ENCODE peak calls at places on chromosomes 6 and 20, in nine cellular contexts. One of them, this sample, is unnamed. For H3K36me3, the result is how much of the 10 kb centered on the place peaks cover.

GRCh38 chr6:123402052-123402451 is 234.7 kb downstream of the TRDN start:
- DNase-seq in right lobe of liver: no peak
- DNase-seq in endothelial cell of umbilical vein: no peak
- DNase-seq in Peyer's patch: no peak
- DNase-seq in heart left ventricle: no peak
- DNase-seq in IMR-90: no peak
- DNase-seq in HCT116: no peak
- DNase-seq in breast epithelium: no peak
- DNase-seq in prostate gland: no peak
- DNase-seq in this sample: no peak

GRCh38 chr20:48150568-48150967 is 365.3 kb upstream of the SULF2 start:
- DNase-seq in heart left ventricle: no peak
- DNase-seq in HCT116: no peak
- DNase-seq in endothelial cell of umbilical vein: no peak
- DNase-seq in IMR-90: no peak
- DNase-seq in Peyer's patch: no peak
- DNase-seq in breast epithelium: no peak
- DNase-seq in prostate gland: no peak
- DNase-seq in right lobe of liver: no peak
- DNase-seq in this sample: no peak

GRCh38 chr6:31701666-31702420 is 1.3 kb downstream of the ABHD16A start:
- DNase-seq in endothelial cell of umbilical vein: peak
- DNase-seq in heart left ventricle: peak
- DNase-seq in breast epithelium: no peak
- DNase-seq in Peyer's patch: no peak
- DNase-seq in HCT116: no peak
- DNase-seq in IMR-90: peak
- DNase-seq in prostate gland: no peak
- DNase-seq in right lobe of liver: peak
- DNase-seq in this sample: no peak

GRCh38 chr6:26577720-26578072 is 19.1 kb upstream of the ABT1 start:
- DNase-seq in endothelial cell of umbilical vein: no peak
- DNase-seq in prostate gland: no peak
- DNase-seq in breast epithelium: no peak
- DNase-seq in right lobe of liver: no peak
- DNase-seq in IMR-90: no peak
- DNase-seq in HCT116: no peak
- DNase-seq in heart left ventricle: no peak
- DNase-seq in Peyer's patch: no peak
- DNase-seq in this sample: no peak

GRCh38 chr6:24078200-24078599 is 47.8 kb upstream of the NRSN1 start:
- DNase-seq in heart left ventricle: no peak
- DNase-seq in prostate gland: no peak
- DNase-seq in right lobe of liver: no peak
- DNase-seq in endothelial cell of umbilical vein: no peak
- DNase-seq in Peyer's patch: no peak
- DNase-seq in HCT116: no peak
- DNase-seq in IMR-90: no peak
- DNase-seq in breast epithelium: no peak
- DNase-seq in this sample: no peak

GRCh38 chr20:64152906-64153305 is 11.3 kb upstream of the MYT1 start:
- DNase-seq in heart left ventricle: no peak
- DNase-seq in Peyer's patch: no peak
- DNase-seq in HCT116: no peak
- DNase-seq in endothelial cell of umbilical vein: no peak
- DNase-seq in IMR-90: no peak
- DNase-seq in right lobe of liver: peak
- DNase-seq in prostate gland: no peak
- DNase-seq in breast epithelium: no peak
- DNase-seq in this sample: no peak

GRCh38 chr20:7744411-7744810 is 195.8 kb downstream of the HAO1 start:
- DNase-seq in Peyer's patch: no peak
- DNase-seq in HCT116: no peak
- DNase-seq in breast epithelium: no peak
- DNase-seq in IMR-90: peak
- DNase-seq in heart left ventricle: no peak
- DNase-seq in endothelial cell of umbilical vein: no peak
- DNase-seq in prostate gland: no peak
- DNase-seq in right lobe of liver: no peak
- DNase-seq in this sample: no peak

GRCh38 chr6:52877168-52877567 is 32.3 kb downstream of the GSTA3 start:
- DNase-seq in HCT116: peak
- DNase-seq in prostate gland: no peak
- DNase-seq in IMR-90: peak
- DNase-seq in breast epithelium: no peak
- DNase-seq in right lobe of liver: no peak
- DNase-seq in endothelial cell of umbilical vein: no peak
- DNase-seq in heart left ventricle: no peak
- DNase-seq in Peyer's patch: no peak
- DNase-seq in this sample: no peak

GRCh38 chr20:52379723-52380336 is 188.3 kb upstream of the ZFP64 start:
- DNase-seq in endothelial cell of umbilical vein: peak
- DNase-seq in prostate gland: no peak
- DNase-seq in IMR-90: peak
- DNase-seq in breast epithelium: no peak
- DNase-seq in right lobe of liver: no peak
- DNase-seq in heart left ventricle: no peak
- DNase-seq in HCT116: no peak
- DNase-seq in Peyer's patch: no peak
- DNase-seq in this sample: peak

GRCh38 chr6:168128631-168129291 is 49.7 kb upstream of the FRMD1 start:
- DNase-seq in heart left ventricle: no peak
- DNase-seq in HCT116: no peak
- DNase-seq in Peyer's patch: no peak
- DNase-seq in breast epithelium: peak
- DNase-seq in right lobe of liver: no peak
- DNase-seq in prostate gland: no peak
- DNase-seq in endothelial cell of umbilical vein: no peak
- DNase-seq in IMR-90: no peak
- DNase-seq in this sample: no peak

GRCh38 chr20:5923493-5923892 is 26.8 kb downstream of the TRMT6 start:
- DNase-seq in endothelial cell of umbilical vein: no peak
- DNase-seq in right lobe of liver: no peak
- DNase-seq in Peyer's patch: no peak
- DNase-seq in breast epithelium: no peak
- DNase-seq in prostate gland: no peak
- DNase-seq in IMR-90: no peak
- DNase-seq in HCT116: no peak
- DNase-seq in heart left ventricle: no peak
- DNase-seq in this sample: no peak

GRCh38 chr6:11126876-11127275 is 15.4 kb upstream of the ERVFRD-1 start:
- DNase-seq in heart left ventricle: no peak
- DNase-seq in IMR-90: peak
- DNase-seq in Peyer's patch: no peak
- DNase-seq in HCT116: no peak
- DNase-seq in prostate gland: no peak
- DNase-seq in breast epithelium: no peak
- DNase-seq in endothelial cell of umbilical vein: no peak
- DNase-seq in right lobe of liver: no peak
- DNase-seq in this sample: no peak

GRCh38 chr6:128400875-128401274 is 119.5 kb downstream of the PTPRK start:
- DNase-seq in endothelial cell of umbilical vein: no peak
- DNase-seq in IMR-90: peak
- DNase-seq in HCT116: no peak
- DNase-seq in right lobe of liver: no peak
- DNase-seq in Peyer's patch: no peak
- DNase-seq in heart left ventricle: no peak
- DNase-seq in prostate gland: no peak
- DNase-seq in breast epithelium: no peak
- DNase-seq in this sample: no peak

GRCh38 chr6:162904069-162904663 is 176.4 kb downstream of the PACRG start:
- DNase-seq in heart left ventricle: no peak
- DNase-seq in breast epithelium: no peak
- DNase-seq in IMR-90: no peak
- DNase-seq in prostate gland: no peak
- DNase-seq in HCT116: no peak
- DNase-seq in Peyer's patch: no peak
- DNase-seq in right lobe of liver: no peak
- DNase-seq in endothelial cell of umbilical vein: no peak
- DNase-seq in this sample: no peak

GRCh38 chr20:51498765-51499540 is 43.6 kb downstream of the NFATC2 start:
- DNase-seq in IMR-90: no peak
- DNase-seq in endothelial cell of umbilical vein: no peak
- DNase-seq in prostate gland: no peak
- DNase-seq in right lobe of liver: no peak
- DNase-seq in heart left ventricle: no peak
- DNase-seq in Peyer's patch: no peak
- DNase-seq in breast epithelium: no peak
- DNase-seq in HCT116: no peak
- DNase-seq in this sample: no peak

GRCh38 chr6:38435330-38435729 is 204.4 kb downstream of the BTBD9 start:
- DNase-seq in right lobe of liver: no peak
- DNase-seq in heart left ventricle: no peak
- DNase-seq in IMR-90: no peak
- DNase-seq in endothelial cell of umbilical vein: no peak
- DNase-seq in breast epithelium: no peak
- DNase-seq in prostate gland: no peak
- DNase-seq in HCT116: no peak
- DNase-seq in Peyer's patch: no peak
- DNase-seq in this sample: no peak

GRCh38 chr6:44629636-44630035 is 242.1 kb downstream of the CDC5L start:
- DNase-seq in heart left ventricle: no peak
- DNase-seq in endothelial cell of umbilical vein: no peak
- DNase-seq in Peyer's patch: no peak
- DNase-seq in HCT116: no peak
- DNase-seq in right lobe of liver: no peak
- DNase-seq in breast epithelium: no peak
- DNase-seq in prostate gland: no peak
- DNase-seq in IMR-90: no peak
- DNase-seq in this sample: no peak

DNA sequence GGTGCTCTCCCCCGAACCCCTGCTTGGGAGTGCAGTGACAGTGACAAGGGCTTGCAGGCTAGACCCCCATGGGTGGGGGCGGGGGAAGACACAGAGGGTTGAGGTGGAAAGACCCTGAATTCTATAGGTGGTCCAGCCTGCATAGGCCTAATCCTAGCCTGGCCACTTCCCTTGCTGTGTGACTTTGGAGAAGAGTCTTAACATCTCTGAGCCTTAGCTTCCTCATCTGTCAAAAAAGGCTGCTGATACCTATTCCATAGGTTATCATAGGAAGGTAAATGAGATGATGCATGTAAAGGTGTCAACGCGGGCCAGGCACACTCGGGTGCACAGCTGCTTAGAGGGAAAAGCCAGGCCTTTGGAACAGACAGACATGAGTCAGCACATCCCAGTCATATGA is 15.8 kb downstream of the BPIFB4 start:
- DNase-seq in HCT116: no peak
- DNase-seq in right lobe of liver: no peak
- DNase-seq in heart left ventricle: no peak
- DNase-seq in Peyer's patch: no peak
- DNase-seq in prostate gland: no peak
- DNase-seq in endothelial cell of umbilical vein: no peak
- DNase-seq in IMR-90: no peak
- DNase-seq in breast epithelium: no peak
- DNase-seq in this sample: no peak
- TF ChIP-seq POLR2A in HCT116: no peak
- TF ChIP-seq POLR2A in right lobe of liver: no peak
- TF ChIP-seq POLR2A in heart left ventricle: no peak
- TF ChIP-seq POLR2A in Peyer's patch: no peak
- TF ChIP-seq POLR2A in prostate gland: no peak
- TF ChIP-seq POLR2A in endothelial cell of umbilical vein: no peak
- TF ChIP-seq POLR2A in IMR-90: no peak
- TF ChIP-seq POLR2A in breast epithelium: no peak
- TF ChIP-seq POLR2A in this sample: no peak

DNA sequence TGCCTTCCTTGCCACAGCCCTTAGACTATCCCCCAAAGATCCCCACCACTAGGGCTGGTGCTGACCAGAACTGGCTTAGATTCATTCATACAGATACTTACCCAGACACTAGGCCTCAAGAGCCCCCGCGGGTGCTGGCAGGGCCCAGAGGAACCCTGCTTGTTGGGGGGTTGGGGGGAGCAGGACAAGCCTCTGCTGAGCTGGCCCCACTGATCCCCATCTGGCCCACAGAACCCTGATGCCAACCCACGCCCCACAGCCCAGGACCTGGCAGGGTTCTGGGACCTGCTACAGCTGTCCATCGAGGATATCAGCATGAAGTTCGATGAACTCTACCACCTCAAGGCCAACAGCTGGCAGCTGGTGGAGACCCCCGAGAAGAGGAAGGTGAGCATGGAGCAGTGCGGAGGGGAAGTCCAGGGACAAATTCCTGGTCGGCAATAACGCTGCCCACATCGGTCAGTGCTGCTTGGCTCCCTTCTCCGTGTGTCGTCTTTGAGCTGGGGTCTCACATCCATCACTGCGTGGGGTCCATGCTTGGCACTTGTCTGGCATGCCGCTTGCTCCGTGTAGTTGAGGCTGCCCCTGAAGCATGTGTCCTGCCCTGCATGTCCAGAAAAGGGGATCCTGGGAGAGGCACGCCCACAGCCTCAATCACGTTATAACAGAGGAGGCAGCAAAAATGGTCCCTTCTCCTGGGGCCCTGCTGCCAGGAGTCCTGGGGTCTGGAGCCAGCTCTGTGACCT is 15.5 kb upstream of the MYL9 start:
- DNase-seq in right lobe of liver: no peak
- DNase-seq in heart left ventricle: no peak
- DNase-seq in HCT116: no peak
- DNase-seq in IMR-90: no peak
- DNase-seq in Peyer's patch: no peak
- DNase-seq in breast epithelium: no peak
- DNase-seq in prostate gland: no peak
- DNase-seq in endothelial cell of umbilical vein: no peak
- DNase-seq in this sample: no peak
- H3K36me3 ChIP-seq in right lobe of liver: under half
- H3K36me3 ChIP-seq in heart left ventricle: half or more
- H3K36me3 ChIP-seq in HCT116: under half
- H3K36me3 ChIP-seq in IMR-90: half or more
- H3K36me3 ChIP-seq in Peyer's patch: under half
- H3K36me3 ChIP-seq in breast epithelium: under half
- H3K36me3 ChIP-seq in prostate gland: under half
- H3K36me3 ChIP-seq in endothelial cell of umbilical vein: under half
- H3K36me3 ChIP-seq in this sample: under half

DNA sequence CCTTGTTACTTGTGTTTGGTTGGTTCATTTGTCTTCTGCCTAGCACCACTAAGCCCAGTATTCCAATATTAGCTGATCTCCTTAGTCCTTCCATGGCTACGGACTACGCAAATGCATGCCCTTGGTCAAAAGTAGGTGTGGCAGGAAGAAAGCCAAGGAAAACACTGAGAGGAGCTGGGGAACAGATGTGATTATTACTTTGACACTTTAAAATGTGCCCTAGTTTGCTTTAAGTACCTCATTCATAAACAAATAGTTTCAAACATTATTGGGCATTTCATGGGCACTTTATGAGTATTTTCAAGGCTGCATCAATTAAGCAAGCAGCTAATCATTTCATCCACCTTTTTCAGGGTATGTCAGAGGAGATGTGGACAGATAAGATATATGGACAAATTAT is 60.1 kb upstream of the HDDC2 start:
- DNase-seq in IMR-90: no peak
- DNase-seq in endothelial cell of umbilical vein: no peak
- DNase-seq in prostate gland: no peak
- DNase-seq in breast epithelium: no peak
- DNase-seq in HCT116: no peak
- DNase-seq in Peyer's patch: no peak
- DNase-seq in right lobe of liver: no peak
- DNase-seq in heart left ventricle: no peak
- DNase-seq in this sample: no peak
- TF ChIP-seq POLR2A in IMR-90: no peak
- TF ChIP-seq POLR2A in endothelial cell of umbilical vein: no peak
- TF ChIP-seq POLR2A in prostate gland: no peak
- TF ChIP-seq POLR2A in breast epithelium: no peak
- TF ChIP-seq POLR2A in HCT116: no peak
- TF ChIP-seq POLR2A in Peyer's patch: no peak
- TF ChIP-seq POLR2A in right lobe of liver: no peak
- TF ChIP-seq POLR2A in heart left ventricle: no peak
- TF ChIP-seq POLR2A in this sample: no peak

GRCh38 chr6:106797186-106797585 is 167.8 kb downstream of the QRSL1 start:
- DNase-seq in Peyer's patch: no peak
- DNase-seq in right lobe of liver: no peak
- DNase-seq in HCT116: no peak
- DNase-seq in prostate gland: no peak
- DNase-seq in heart left ventricle: no peak
- DNase-seq in IMR-90: no peak
- DNase-seq in endothelial cell of umbilical vein: no peak
- DNase-seq in breast epithelium: no peak
- DNase-seq in this sample: peak
- H3K36me3 ChIP-seq in Peyer's patch: under half
- H3K36me3 ChIP-seq in right lobe of liver: under half
- H3K36me3 ChIP-seq in HCT116: under half
- H3K36me3 ChIP-seq in prostate gland: under half
- H3K36me3 ChIP-seq in heart left ventricle: under half
- H3K36me3 ChIP-seq in IMR-90: under half
- H3K36me3 ChIP-seq in endothelial cell of umbilical vein: under half
- H3K36me3 ChIP-seq in breast epithelium: under half
- H3K36me3 ChIP-seq in this sample: under half